ENCODE peak calls at places on chromosomes 1 and 21, in six cellular contexts. R is cardiac muscle cell, M is IMR-90, Q is upper lobe of right lung, J is HFF-Myc, H is fibroblast of mammary gland. C is an unnamed sample.

GRCh38 chr1:168019407-168019806 is 82.5 kb upstream of the MPC2 start:
- DNase-seq in R (no peak), M (no peak), Q (no peak), J (no peak), H (no peak), C (no peak)

GRCh38 chr1:184483101-184483813 is 96.4 kb downstream of the C1orf21 start:
- DNase-seq in R (no peak), M (peak; percentile 83), Q (no peak), J (no peak), H (peak; percentile 90), C (no peak)

GRCh38 chr1:221101792-221102191 is 222.5 kb downstream of the HLX start:
- DNase-seq in R (no peak), M (peak; percentile 76), Q (no peak), J (no peak), H (peak; percentile 85), C (no peak)

GRCh38 chr1:231162970-231163830 is 1.3 kb downstream of the TRIM67 start:
- DNase-seq in R (no peak), M (no peak), Q (no peak), J (no peak), H (no peak), C (peak; percentile 15)

GRCh38 chr1:70057500-70057899 is 147.9 kb downstream of the LRRC40 start:
- DNase-seq in R (no peak), M (no peak), Q (no peak), J (no peak), H (no peak), C (no peak)

GRCh38 chr21:14688412-14688811 is 142.3 kb upstream of the SAMSN1 start:
- DNase-seq in R (no peak), M (no peak), Q (no peak), J (no peak), H (no peak), C (no peak)

GRCh38 chr1:44089371-44090070 is 29.1 kb upstream of the KLF17 start:
- DNase-seq in R (peak; percentile 60), M (no peak), Q (no peak), J (no peak), H (peak; percentile 22), C (no peak)

GRCh38 chr1:22500476-22500875 is 48.8 kb downstream of the ZBTB40 start:
- DNase-seq in R (peak; percentile 79), M (peak; percentile 59), Q (peak; percentile 72), J (peak; percentile 19), H (peak; percentile 46), C (no peak)

GRCh38 chr21:46320331-46320801 is 3.3 kb downstream of the C21orf58 start:
- DNase-seq in R (no peak), M (no peak), Q (no peak), J (no peak), H (peak; percentile 1), C (no peak)

GRCh38 chr1:169130683-169131082 is 24.2 kb downstream of the ATP1B1 start:
- DNase-seq in R (no peak), M (no peak), Q (no peak), J (no peak), H (no peak), C (no peak)

GRCh38 chr1:45913183-45913924 is 109.9 kb downstream of the MAST2 start:
- DNase-seq in R (peak; percentile 95), M (peak; percentile 96), Q (no peak), J (peak; percentile 54), H (peak; percentile 98), C (no peak)

GRCh38 chr1:233121947-233122559 is 171.6 kb downstream of the NTPCR start:
- DNase-seq in R (no peak), M (peak; percentile 70), Q (no peak), J (no peak), H (no peak), C (no peak)

GRCh38 chr1:62367005-62367547 is 47.8 kb upstream of the KANK4 start:
- DNase-seq in R (no peak), M (no peak), Q (no peak), J (no peak), H (peak; percentile 4), C (no peak)

GRCh38 chr1:184068354-184068753 is 16.8 kb downstream of the TSEN15 start:
- DNase-seq in R (no peak), M (no peak), Q (no peak), J (no peak), H (no peak), C (no peak)

GRCh38 chr21:43922949-43923348 is 57.9 kb downstream of the AGPAT3 start:
- DNase-seq in R (no peak), M (no peak), Q (no peak), J (no peak), H (no peak), C (no peak)

GRCh38 chr1:38392866-38393265 is 346.3 kb upstream of the POU3F1 start:
- DNase-seq in R (no peak), M (no peak), Q (no peak), J (no peak), H (no peak), C (no peak)

GRCh38 chr1:44808938-44809917 is 905 bp downstream of the BTBD19 start:
- DNase-seq in R (no peak), M (peak; percentile 82), Q (peak; percentile 80), J (no peak), H (peak; percentile 85), C (no peak)

GRCh38 chr1:160877221-160877620 is 7.8 kb downstream of the ITLN1 start:
- DNase-seq in R (no peak), M (no peak), Q (no peak), J (no peak), H (no peak), C (no peak)

GRCh38 chr1:87853576-87854351 is 525.1 kb downstream of the LMO4 start:
- DNase-seq in R (no peak), M (peak; percentile 54), Q (no peak), J (no peak), H (peak; percentile 93), C (no peak)

GRCh38 chr1:87852410-87853202 is 523.9 kb downstream of the LMO4 start:
- DNase-seq in R (no peak), M (no peak), Q (no peak), J (no peak), H (no peak), C (no peak)

GRCh38 chr1:87851490-87851889 is 522.8 kb downstream of the LMO4 start:
- DNase-seq in R (no peak), M (no peak), Q (no peak), J (no peak), H (peak; percentile 24), C (no peak)
- TF ChIP-seq CTCF in R (no peak), M (no peak), Q (no peak), J (no peak), H (no peak), C (no peak)

DNA sequence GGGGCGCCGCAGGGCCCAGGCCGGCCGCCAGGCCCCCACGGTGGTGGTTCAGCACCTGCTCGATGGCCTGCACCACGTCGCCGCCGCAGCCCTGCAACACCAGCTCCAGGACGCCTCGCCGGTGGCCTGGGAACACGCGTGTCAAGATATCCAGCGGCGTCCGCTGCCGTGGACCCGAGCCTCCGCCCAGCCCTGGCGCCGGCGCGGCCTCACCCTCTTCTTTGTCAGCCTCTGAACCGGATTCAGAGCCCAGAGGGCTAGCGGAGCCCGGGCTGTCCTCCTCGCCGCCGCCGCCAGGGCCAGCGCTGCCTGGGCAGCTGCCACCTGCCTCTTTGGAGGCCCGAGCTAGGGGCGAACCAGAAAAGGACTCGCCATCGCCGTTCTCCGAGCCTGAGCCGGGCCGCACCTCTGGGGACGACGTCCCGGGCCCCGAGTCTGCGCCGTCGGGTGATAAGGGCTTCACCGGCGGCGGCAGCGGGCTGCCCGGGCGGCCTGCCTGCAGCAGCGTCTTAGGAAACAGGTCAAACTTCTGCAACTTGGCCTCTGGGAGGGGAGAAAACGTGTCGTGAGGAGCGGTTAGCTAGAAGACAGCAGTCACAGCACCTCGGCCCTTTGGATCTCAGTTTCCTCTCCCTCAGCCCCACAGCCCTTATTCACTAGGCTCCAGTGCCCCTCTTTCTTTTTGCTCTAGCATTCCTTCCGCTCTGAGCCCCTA is 3.9 kb downstream of the DMRTA2 start:
- DNase-seq in R (no peak), M (no peak), Q (no peak), J (no peak), H (no peak), C (peak; percentile 59)
- TF ChIP-seq CTCF in R (no peak), M (no peak), Q (no peak), J (peak; percentile 2), H (no peak), C (peak; percentile 23)

GRCh38 chr1:11982010-11982392 is 1.8 kb downstream of the MFN2 start:
- DNase-seq in R (no peak), M (peak; percentile 46), Q (no peak), J (no peak), H (peak; percentile 42), C (no peak)
- TF ChIP-seq CTCF in R (no peak), M (peak; percentile 41), Q (no peak), J (no peak), H (peak; percentile 37), C (no peak)

DNA sequence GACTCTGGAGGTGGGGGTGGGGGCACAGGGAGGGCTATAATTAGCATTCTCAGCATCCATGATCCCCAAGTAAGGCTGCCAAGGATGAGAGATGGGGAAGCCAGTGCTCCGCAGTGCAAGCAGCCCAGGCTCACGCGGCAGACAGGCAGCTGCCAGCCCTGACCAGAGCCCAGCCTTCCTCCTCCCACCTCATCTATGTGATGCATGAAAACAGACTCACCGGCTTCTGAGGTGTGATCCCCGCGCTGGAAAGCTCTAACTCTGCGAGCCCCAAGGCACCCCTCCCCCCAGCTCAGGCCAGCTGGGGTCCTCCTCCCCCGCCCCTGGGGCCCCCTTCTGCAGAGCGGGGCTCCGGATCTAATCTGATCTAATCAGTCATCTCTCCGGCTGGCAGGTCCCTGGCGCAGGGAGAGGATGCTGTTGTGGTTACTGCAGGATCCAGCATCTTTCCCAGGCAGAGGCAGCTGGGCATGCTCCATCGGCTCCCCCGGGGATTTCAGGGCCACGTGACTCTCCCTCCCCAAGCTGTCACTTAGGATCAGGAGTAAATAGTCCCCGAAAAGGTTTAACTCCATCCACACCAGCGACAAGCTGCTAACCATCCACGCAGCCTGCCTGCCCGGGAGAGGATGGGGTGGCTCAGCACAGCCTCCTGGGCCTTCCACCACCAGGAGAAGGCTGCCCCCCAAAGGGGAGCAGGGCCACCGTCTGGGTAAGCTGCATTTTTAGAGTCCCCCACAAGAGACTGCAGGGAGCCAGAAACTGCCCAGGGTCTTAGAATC is at the start of gene PLEKHA6:
- DNase-seq in R (peak; percentile 57), M (peak; percentile 66), Q (no peak), J (no peak), H (peak; percentile 40), C (no peak)
- TF ChIP-seq CTCF in R (peak; percentile 50), M (peak; percentile 84), Q (peak; percentile 17), J (peak; percentile 53), H (peak; percentile 42), C (no peak)